ENCODE peak calls at places on chromosomes 4 and X, in eight cellular contexts. V is HCT116, I is GM12878, L is A549, K is K562, O is HepG2, J is GM23338, W is SK-N-SH. R is an unnamed sample.

GRCh38 chrX:650274-650673 is 19.7 kb downstream of the SHOX start:
- DNase-seq in L (no peak), I (no peak), W (no peak), J (no peak), O (no peak), K (no peak), V (no peak), R (no peak)

GRCh38 chr4:150158041-150158440 is 79.8 kb downstream of the DCLK2 start:
- DNase-seq in K (no peak), J (no peak), L (no peak), O (no peak), V (no peak), W (no peak), I (no peak), R (no peak)

GRCh38 chr4:174764105-174764729 is 64.8 kb downstream of the GLRA3 start:
- DNase-seq in K (peak; percentile 38), V (peak; percentile 40), O (peak; percentile 29), L (peak; percentile 42), J (peak; percentile 78), W (peak; percentile 45), I (no peak), R (no peak)

GRCh38 chr4:108744307-108744706 is 18.5 kb downstream of the ETNPPL start:
- DNase-seq in W (no peak), I (no peak), L (no peak), J (no peak), O (peak; percentile 41), K (no peak), V (no peak), R (no peak)

GRCh38 chr4:184671101-184671500 is 21.6 kb downstream of the PRIMPOL start:
- DNase-seq in I (no peak), J (no peak), L (no peak), V (no peak), W (no peak), O (no peak), K (no peak), R (no peak)

GRCh38 chr4:152700151-152700550 is 20.4 kb upstream of the TMEM154 start:
- DNase-seq in O (no peak), V (no peak), W (no peak), I (no peak), J (no peak), L (no peak), K (no peak), R (no peak)

GRCh38 chr4:171203425-171203824 is 609.8 kb upstream of the GALNTL6 start:
- DNase-seq in L (peak; percentile 78), W (no peak), V (no peak), K (no peak), O (no peak), J (no peak), I (no peak), R (no peak)

GRCh38 chr4:109662786-109663185 is 40.5 kb downstream of the CASP6 start:
- DNase-seq in K (no peak), W (no peak), L (no peak), V (no peak), J (no peak), O (no peak), I (no peak), R (no peak)

GRCh38 chrX:78619829-78620228 is 39.3 kb downstream of the RTL3 start:
- DNase-seq in L (no peak), O (no peak), I (no peak), V (no peak), W (no peak), J (no peak), K (no peak), R (no peak)

GRCh38 chr4:3252831-3253641 is 4.1 kb downstream of the MSANTD1 start:
- DNase-seq in L (no peak), I (no peak), W (no peak), J (no peak), O (no peak), V (no peak), K (no peak), R (no peak)

GRCh38 chr4:17580969-17581368 is 4.0 kb downstream of the LAP3 start:
- DNase-seq in I (no peak), J (no peak), W (no peak), L (no peak), O (no peak), K (no peak), V (no peak), R (no peak)

GRCh38 chr4:185772391-185773093 is 39.5 kb downstream of the SORBS2 start:
- DNase-seq in I (peak; percentile 9), K (no peak), J (no peak), O (no peak), L (no peak), V (no peak), W (no peak), R (no peak)

GRCh38 chr4:158259955-158260575 is 49.8 kb downstream of the TMEM144 start:
- DNase-seq in V (peak; percentile 13), L (peak; percentile 20), K (no peak), W (no peak), O (peak; percentile 9), J (peak; percentile 67), I (no peak), R (no peak)

GRCh38 chr4:89438102-89438831 is 130.7 kb upstream of the GPRIN3 start:
- DNase-seq in I (peak; percentile 9), O (peak; percentile 23), W (peak; percentile 34), L (peak; percentile 70), J (peak; percentile 92), K (peak; percentile 10), V (peak; percentile 72), R (peak; percentile 54)

GRCh38 chr4:16844796-16845586 is 53.5 kb downstream of the LDB2 start:
- DNase-seq in K (no peak), V (no peak), L (no peak), I (no peak), O (peak; percentile 32), J (no peak), W (no peak), R (no peak)

GRCh38 chr4:112381996-112382692 is 85.0 kb downstream of the ALPK1 start:
- DNase-seq in I (no peak), K (no peak), V (no peak), J (no peak), W (no peak), O (no peak), L (no peak), R (no peak)
- TF ChIP-seq REST in I (no peak), K (no peak), V (no peak), J (no peak), W (no peak), O (no peak), L (no peak), R (no peak)

GRCh38 chr4:8050555-8051206 is 107.9 kb downstream of the ABLIM2 start:
- DNase-seq in I (no peak), K (no peak), L (no peak), V (no peak), O (peak; percentile 92), J (peak; percentile 88), W (peak; percentile 88), R (no peak)

GRCh38 chr4:8051644-8052043 is 107.0 kb downstream of the ABLIM2 start:
- DNase-seq in W (no peak), V (no peak), K (no peak), O (no peak), L (no peak), I (no peak), J (peak; percentile 58), R (no peak)

GRCh38 chr4:8052160-8052691 is 106.4 kb downstream of the ABLIM2 start:
- DNase-seq in L (no peak), O (no peak), J (no peak), W (no peak), V (no peak), K (no peak), I (no peak), R (no peak)

GRCh38 chr4:8048856-8049686 is 109.4 kb upstream of the AFAP1 start:
- DNase-seq in O (no peak), K (no peak), V (no peak), I (no peak), L (no peak), J (peak; percentile 90), W (no peak), R (no peak)

DNA sequence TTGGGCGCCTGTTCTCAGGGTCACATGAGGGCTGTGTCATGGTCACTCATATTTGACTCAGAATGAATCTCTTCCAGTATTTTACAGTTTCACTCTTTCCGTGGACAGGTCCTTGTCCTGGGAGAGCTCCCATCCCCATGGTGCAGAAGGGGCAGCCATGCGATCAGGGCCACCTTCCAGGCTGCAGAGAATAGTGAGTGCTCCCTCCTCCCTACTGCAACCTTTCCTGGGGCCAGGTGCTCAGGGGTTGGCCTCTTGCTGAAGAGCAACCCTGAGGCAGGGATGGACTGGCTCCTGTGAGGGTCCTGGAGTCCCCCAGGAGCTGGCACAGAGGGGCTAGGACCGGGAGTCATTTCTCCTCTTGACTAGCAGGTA is 108.4 kb downstream of the ABLIM2 start:
- DNase-seq in L (no peak), W (no peak), O (no peak), V (no peak), K (no peak), I (no peak), J (no peak), R (no peak)
- H3K27ac ChIP-seq in L (no peak overlapping the region), W (peak overlapping the region; percentile 80), O (peak overlapping the region; percentile 63), V (no peak overlapping the region), K (no peak overlapping the region), I (no peak overlapping the region), J (peak overlapping the region; percentile 95), R (no peak overlapping the region)

GRCh38 chr4:145804134-145804533 is 124.2 kb downstream of the C4orf51 start:
- DNase-seq in W (no peak), I (no peak), L (peak; percentile 11), V (no peak), J (no peak), O (peak; percentile 54), K (no peak), R (no peak)
- TF ChIP-seq REST in W (no peak), I (no peak), L (no peak), V (no peak), J (no peak), O (no peak), K (no peak), R (no peak)

GRCh38 chr4:26124753-26125236 is 196.0 kb upstream of the RBPJ start:
- DNase-seq in I (no peak), J (peak; percentile 20), W (no peak), V (peak; percentile 19), K (no peak), L (no peak), O (no peak), R (no peak)

GRCh38 chr4:26126135-26126718 is 194.6 kb upstream of the RBPJ start:
- DNase-seq in V (no peak), W (no peak), I (peak; percentile 59), K (no peak), L (no peak), O (no peak), J (no peak), R (no peak)

GRCh38 chr4:26116057-26116456 is 202.0 kb downstream of the SMIM20 start:
- DNase-seq in W (no peak), J (no peak), V (no peak), I (no peak), K (no peak), L (no peak), O (no peak), R (no peak)

GRCh38 chr4:26122690-26123089 is 198.1 kb upstream of the RBPJ start:
- DNase-seq in L (no peak), K (no peak), W (no peak), I (no peak), J (no peak), O (no peak), V (no peak), R (no peak)

GRCh38 chr4:26120098-26120795 is 200.6 kb upstream of the RBPJ start:
- DNase-seq in O (peak; percentile 79), L (no peak), K (no peak), V (no peak), I (no peak), J (no peak), W (no peak), R (peak; percentile 65)
- H3K27ac ChIP-seq in O (peak overlapping the region; percentile 21), L (no peak overlapping the region), K (no peak overlapping the region), V (no peak overlapping the region), I (no peak overlapping the region), J (no peak overlapping the region), W (no peak overlapping the region), R (peak overlapping the region; percentile 6)

R was measured in HL-60.